ENCODE peak calls at places on chromosomes 13 and 19, in eight cellular contexts. C is CD4-positive, alpha-beta memory T cell; A is Kasumi-1; S is endothelial cell; B is posterior cingulate gyrus; N is GM13976; O is NCI-H460; W is stimulated activated CD4-positive, alpha-beta T cell treated with anti-CD3 and anti-CD28 coated beads, Interleukin-1b, Interleukin-23, amount 100 ng/mL, for 24 hours. J is an unnamed sample.

GRCh38 chr19:8397746-8398721 is 7.9 kb downstream of the RAB11B start:
- DNase-seq in C (no peak), A (no peak), S (no peak), B (no peak), N (no peak), O (no peak), W (no peak), J (no peak)

GRCh38 chr19:52923782-52924593 is 760 bp upstream of the ZNF888 start:
- DNase-seq in C (no peak), A (peak; percentile 1), S (peak; percentile 35), B (peak; percentile 20), N (no peak), O (no peak), W (no peak), J (no peak)

GRCh38 chr19:42132030-42132628 is at the start of gene POU2F2:
- DNase-seq in C (peak; percentile 86), A (peak; percentile 42), S (no peak), B (peak; percentile 25), N (peak; percentile 91), O (no peak), W (peak; percentile 69), J (no peak)

GRCh38 chr19:14271830-14272229 is 65.9 kb upstream of the ADGRL1 start:
- DNase-seq in C (no peak), A (no peak), S (no peak), B (no peak), N (no peak), O (no peak), W (no peak), J (no peak)

GRCh38 chr13:26719356-26719945 is 41.1 kb downstream of the GPR12 start:
- DNase-seq in C (no peak), A (peak; percentile 74), S (peak; percentile 53), B (no peak), N (no peak), O (no peak), W (no peak), J (peak; percentile 20)

GRCh38 chr19:44748426-44749254 is at the start of gene BCL3:
- DNase-seq in C (peak; percentile 77), A (no peak), S (no peak), B (no peak), N (peak; percentile 86), O (no peak), W (no peak), J (peak; percentile 46)

GRCh38 chr13:77696863-77697207 is 652 bp upstream of the SLAIN1 start:
- DNase-seq in C (no peak), A (peak; percentile 55), S (no peak), B (no peak), N (no peak), O (no peak), W (no peak), J (no peak)

GRCh38 chr13:98853791-98854191 is 101.3 kb upstream of the SLC15A1 start:
- DNase-seq in C (no peak), A (no peak), S (no peak), B (no peak), N (peak; percentile 57), O (no peak), W (no peak), J (no peak)

GRCh38 chr19:10113592-10113963 is 2.1 kb downstream of the P2RY11 start:
- DNase-seq in C (peak; percentile 19), A (no peak), S (no peak), B (no peak), N (no peak), O (no peak), W (no peak), J (no peak)

GRCh38 chr13:88627071-88627470 is 955.9 kb downstream of the SLITRK5 start:
- DNase-seq in C (no peak), A (no peak), S (no peak), B (no peak), N (no peak), O (no peak), W (no peak), J (no peak)

GRCh38 chr19:2253106-2254051 is 2.8 kb downstream of the JSRP1 start:
- DNase-seq in C (peak; percentile 55), A (peak; percentile 56), S (no peak), B (no peak), N (peak; percentile 79), O (no peak), W (no peak), J (no peak)

GRCh38 chr19:6694147-6694815 is 24.3 kb upstream of the TNFSF14 start:
- DNase-seq in C (no peak), A (no peak), S (no peak), B (no peak), N (no peak), O (no peak), W (no peak), J (no peak)

GRCh38 chr19:10230155-10230903 is 802 bp downstream of the S1PR2 start:
- DNase-seq in C (peak; percentile 43), A (no peak), S (peak; percentile 66), B (peak; percentile 14), N (peak; percentile 62), O (no peak), W (peak; percentile 31), J (no peak)

GRCh38 chr13:51125495-51126226 is 14.6 kb upstream of the C13orf42 start:
- DNase-seq in C (peak; percentile 29), A (peak; percentile 84), S (peak; percentile 63), B (peak; percentile 51), N (peak; percentile 57), O (peak; percentile 52), W (peak; percentile 8), J (peak; percentile 79)

GRCh38 chr19:18972301-18972831 is 31.3 kb upstream of the HOMER3 start:
- DNase-seq in C (no peak), A (peak; percentile 67), S (no peak), B (no peak), N (no peak), O (no peak), W (no peak), J (no peak)

GRCh38 chr13:114147803-114148520 is 15.5 kb upstream of the RASA3 start:
- DNase-seq in C (no peak), A (no peak), S (no peak), B (no peak), N (no peak), O (no peak), W (no peak), J (no peak)

GRCh38 chr13:56864451-56864850 is 276.3 kb upstream of the PRR20A start:
- DNase-seq in C (no peak), A (no peak), S (no peak), B (no peak), N (no peak), O (no peak), W (no peak), J (no peak)

GRCh38 chr13:94115054-94115453 is 364.4 kb downstream of the DCT start:
- DNase-seq in C (no peak), A (no peak), S (no peak), B (no peak), N (no peak), O (no peak), W (no peak), J (no peak)

GRCh38 chr13:102686024-102686423 is 8.8 kb downstream of the METTL21C start:
- DNase-seq in C (no peak), A (no peak), S (no peak), B (no peak), N (no peak), O (no peak), W (no peak), J (no peak)

GRCh38 chr19:56958428-56958827 is 117.9 kb upstream of the PEG3 start:
- DNase-seq in C (no peak), A (no peak), S (no peak), B (no peak), N (no peak), O (no peak), W (no peak), J (no peak)

GRCh38 chr19:49425922-49426592 is 869 bp downstream of the GFY start:
- DNase-seq in C (no peak), A (no peak), S (no peak), B (no peak), N (peak; percentile 38), O (no peak), W (no peak), J (peak; percentile 66)

GRCh38 chr19:13966684-13967128 is 14.4 kb downstream of the DCAF15 start:
- DNase-seq in C (no peak), A (no peak), S (no peak), B (no peak), N (no peak), O (no peak), W (no peak), J (no peak)